ENCODE peak calls at places on chromosomes 12 and 14, in six cellular contexts. M is AG10803; B is fibroblast of lung; I is HT1080; N is GM18507; T is activated CD4-positive, alpha-beta T cell treated with anti-CD3 and anti-CD28 coated beads, Interleukin-2, amount 50 U/mL, for 24 hours. X is an unnamed sample.
A peak's percentile ranks its signal among the peaks of the same experiment; 100 is the strongest.

GRCh38 chr12:19158909-19159308 is 29.4 kb downstream of the PLEKHA5 start:
- DNase-seq in M (peak; percentile 81), B (peak; percentile 48), I (no peak), N (no peak), T (no peak), X (no peak)

GRCh38 chr12:109707470-109707821 is 6.2 kb upstream of the FAM222A start:
- DNase-seq in M (no peak), B (no peak), I (no peak), N (no peak), T (no peak), X (no peak)

GRCh38 chr12:114682920-114683708 is 861 bp downstream of the TBX3 start:
- DNase-seq in M (peak; percentile 42), B (no peak), I (no peak), N (no peak), T (no peak), X (no peak)

GRCh38 chr12:116964004-116964739 is 53.4 kb downstream of the FBXW8 start:
- DNase-seq in M (no peak), B (no peak), I (no peak), N (no peak), T (no peak), X (no peak)

GRCh38 chr12:31234053-31234835 is 91.7 kb downstream of the SINHCAF start:
- DNase-seq in M (peak; percentile 11), B (no peak), I (no peak), N (no peak), T (no peak), X (no peak)

GRCh38 chr12:45231515-45232145 is 15.7 kb downstream of the ANO6 start:
- DNase-seq in M (peak; percentile 85), B (peak; percentile 89), I (peak; percentile 72), N (no peak), T (no peak), X (no peak)

GRCh38 chr12:76548222-76548837 is 11.2 kb downstream of the OSBPL8 start:
- DNase-seq in M (no peak), B (no peak), I (no peak), N (no peak), T (no peak), X (no peak)

GRCh38 chr12:18339633-18340032 is 78.3 kb downstream of the PIK3C2G start:
- DNase-seq in M (no peak), B (no peak), I (no peak), N (no peak), T (no peak), X (no peak)

GRCh38 chr12:80045594-80045993 is 53.7 kb upstream of the OTOGL start:
- DNase-seq in M (peak; percentile 70), B (peak; percentile 90), I (peak; percentile 54), N (no peak), T (no peak), X (no peak)

GRCh38 chr14:58078471-58078870 is 73.5 kb downstream of the ARMH4 start:
- DNase-seq in M (peak; percentile 73), B (peak; percentile 55), I (no peak), N (no peak), T (no peak), X (no peak)

GRCh38 chr12:53994268-53994690 is 5.7 kb upstream of the HOXC9 start:
- DNase-seq in M (no peak), B (no peak), I (no peak), N (no peak), T (no peak), X (no peak)

GRCh38 chr12:92469837-92470236 is 233.0 kb upstream of the PLEKHG7 start:
- DNase-seq in M (peak; percentile 21), B (peak; percentile 79), I (peak; percentile 51), N (no peak), T (no peak), X (no peak)

GRCh38 chr12:45909041-45909713 is 81.2 kb downstream of the SCAF11 start:
- DNase-seq in M (no peak), B (peak; percentile 28), I (no peak), N (no peak), T (no peak), X (no peak)

X was measured in stimulated activated CD8-positive, alpha-beta memory T cell treated with anti-CD3 and anti-CD28 coated beads, Interleukin-15, amount 100 ng/mL, for 24 hours.